ENCODE peak calls at places on chromosomes 13 and 19, in four cellular contexts. E is bronchial epithelial cell, Z is cardiac muscle cell, N is AG10803. X is an unnamed sample.

GRCh38 chr19:6088677-6089063 is 21.6 kb downstream of the RFX2 start:
- DNase-seq in N (no peak), E (peak), Z (no peak), X (no peak)

GRCh38 chr19:47674548-47674947 is 38.7 kb upstream of the EHD2 start:
- DNase-seq in Z (no peak), E (no peak), N (no peak), X (no peak)

GRCh38 chr13:32116210-32116609 is 84.6 kb downstream of the FRY start:
- DNase-seq in Z (no peak), E (no peak), N (no peak), X (peak)

GRCh38 chr19:7833225-7834156 is 3.5 kb downstream of the EVI5L start:
- DNase-seq in E (peak), Z (no peak), N (peak), X (peak)

GRCh38 chr19:51469162-51469561 is 9.2 kb upstream of the CEACAM18 start:
- DNase-seq in E (no peak), N (no peak), Z (no peak), X (no peak)

GRCh38 chr13:77857810-77858209 is 60.8 kb downstream of the EDNRB start:
- DNase-seq in N (no peak), Z (no peak), E (no peak), X (peak)

GRCh38 chr19:47302249-47302648 is 7.4 kb upstream of the C5AR1 start:
- DNase-seq in Z (no peak), N (no peak), E (no peak), X (no peak)

GRCh38 chr13:32587774-32588165 is 1.5 kb downstream of the PDS5B start:
- DNase-seq in Z (no peak), E (peak), N (peak), X (peak)

GRCh38 chr13:95099541-95099940 is 201.7 kb downstream of the ABCC4 start:
- DNase-seq in N (no peak), Z (no peak), E (peak), X (no peak)

GRCh38 chr13:47932953-47933687 is 68.0 kb downstream of the SUCLA2 start:
- DNase-seq in E (no peak), N (no peak), Z (no peak), X (no peak)

GRCh38 chr13:50222569-50223332 is 207.5 kb downstream of the KCNRG start:
- DNase-seq in N (peak), Z (no peak), E (peak), X (peak)

GRCh38 chr19:49691243-49692101 is 556 bp downstream of the CPT1C start:
- DNase-seq in E (peak), N (peak), Z (peak), X (peak)

GRCh38 chr13:112760440-112760839 is 70.6 kb downstream of the ATP11A start:
- DNase-seq in E (peak), N (no peak), Z (no peak), X (peak)

GRCh38 chr13:43030548-43030947 is 7.2 kb downstream of the DNAJC15 start:
- DNase-seq in E (no peak), N (no peak), Z (no peak), X (no peak)

GRCh38 chr13:75685239-75685697 is 49.1 kb downstream of the LMO7 start:
- DNase-seq in N (peak), Z (no peak), E (peak), X (peak)

GRCh38 chr13:47672982-47673670 is 327.9 kb downstream of the SUCLA2 start:
- DNase-seq in N (peak), Z (no peak), E (peak), X (peak)

GRCh38 chr13:67217914-67218313 is 12.2 kb downstream of the PCDH9 start:
- DNase-seq in Z (no peak), N (no peak), E (no peak), X (no peak)

GRCh38 chr19:48454150-48454730 is 1.1 kb upstream of the KCNJ14 start:
- DNase-seq in Z (no peak), E (no peak), N (no peak), X (no peak)

GRCh38 chr13:88979465-88980180 is 1308.5 kb downstream of the SLITRK5 start:
- DNase-seq in N (no peak), E (peak), Z (peak), X (no peak)

GRCh38 chr19:48006762-48007161 is 12.3 kb downstream of the ELSPBP1 start:
- DNase-seq in Z (no peak), E (no peak), N (no peak), X (no peak)

GRCh38 chr13:76043882-76044281 is 407.8 kb downstream of the LMO7 start:
- DNase-seq in N (no peak), Z (no peak), E (peak), X (no peak)

GRCh38 chr13:42388326-42388725 is 116.4 kb downstream of the AKAP11 start:
- DNase-seq in N (no peak), Z (no peak), E (no peak), X (no peak)

GRCh38 chr13:73997964-73998363 is 136.2 kb downstream of the KLF12 start:
- DNase-seq in N (no peak), E (no peak), Z (no peak), X (no peak)

GRCh38 chr19:44542671-44543070 is 13.2 kb upstream of the CEACAM20 start:
- DNase-seq in Z (no peak), E (no peak), N (no peak), X (no peak)

GRCh38 chr19:51375504-51376221 is 3.2 kb upstream of the NKG7 start:
- DNase-seq in N (no peak), Z (no peak), E (no peak), X (no peak)

GRCh38 chr19:3656073-3656746 is 29.6 kb upstream of the CACTIN start:
- DNase-seq in Z (no peak), N (peak), E (no peak), X (peak)

GRCh38 chr13:37403776-37404497 is 194.6 kb downstream of the POSTN start:
- DNase-seq in N (peak), Z (no peak), E (no peak), X (peak)

GRCh38 chr13:74287672-74288169 is 153.5 kb upstream of the KLF12 start:
- DNase-seq in N (peak), Z (peak), E (peak), X (peak)

DNA sequence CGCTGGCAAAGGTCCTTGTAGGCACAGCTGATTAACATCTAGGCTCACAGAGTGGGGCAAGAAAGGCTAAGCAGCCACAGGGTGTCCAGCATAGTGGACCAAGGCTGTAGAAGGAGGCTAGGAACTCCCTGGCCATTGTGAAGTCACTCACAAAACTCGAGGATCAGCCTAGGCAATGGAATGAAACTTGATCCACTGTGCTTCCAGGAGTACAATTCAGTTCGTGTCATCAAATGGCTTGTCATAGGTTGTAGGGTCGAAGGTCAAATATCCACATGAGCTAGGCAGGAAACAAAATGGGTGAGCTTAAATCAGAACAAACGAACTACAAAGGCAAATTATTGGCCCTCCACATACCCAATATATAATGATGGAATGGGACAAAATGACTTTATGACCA is 4.4 kb upstream of the FAM187B start:
- DNase-seq in Z (no peak), N (no peak), E (no peak), X (no peak)
- TF ChIP-seq CTCF in Z (no peak), N (no peak), E (no peak), X (no peak)

DNA sequence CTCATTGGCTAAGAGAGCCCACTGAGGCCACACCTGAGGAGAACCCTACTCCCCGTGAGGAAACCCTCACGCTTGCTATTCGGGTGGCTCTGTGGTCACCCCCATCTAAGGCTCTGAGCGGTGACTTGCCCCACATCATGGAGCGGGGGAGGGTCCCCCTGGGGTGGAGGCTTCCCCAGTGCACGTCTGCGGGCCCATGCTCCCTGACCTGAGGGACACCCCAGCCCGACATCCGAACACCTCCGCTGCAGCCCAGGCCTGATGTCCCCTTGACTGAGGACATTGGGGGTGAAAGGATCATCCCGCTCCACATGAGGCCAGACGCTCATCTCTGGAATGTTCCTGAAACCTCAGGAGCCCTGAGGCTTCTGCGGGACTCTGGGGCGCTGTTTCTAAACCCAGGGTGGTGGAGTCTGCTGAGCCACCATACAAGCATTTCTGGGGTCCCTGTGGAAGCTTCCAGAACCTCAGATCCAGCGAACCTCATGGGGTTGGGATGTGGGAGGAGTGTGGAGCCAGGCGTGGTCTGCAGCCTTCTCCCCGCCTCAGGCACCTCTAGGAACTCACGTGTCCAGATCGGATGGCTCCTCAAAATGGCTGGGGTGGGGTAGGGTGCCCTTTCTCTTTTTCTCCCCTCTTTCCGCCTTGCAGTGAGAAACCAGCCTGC is 19.9 kb downstream of the TMED1 start:
- DNase-seq in E (no peak), Z (no peak), N (peak), X (peak)
- H3K4me3 ChIP-seq in E (no peak), Z (no peak), N (peak), X (peak)

DNA sequence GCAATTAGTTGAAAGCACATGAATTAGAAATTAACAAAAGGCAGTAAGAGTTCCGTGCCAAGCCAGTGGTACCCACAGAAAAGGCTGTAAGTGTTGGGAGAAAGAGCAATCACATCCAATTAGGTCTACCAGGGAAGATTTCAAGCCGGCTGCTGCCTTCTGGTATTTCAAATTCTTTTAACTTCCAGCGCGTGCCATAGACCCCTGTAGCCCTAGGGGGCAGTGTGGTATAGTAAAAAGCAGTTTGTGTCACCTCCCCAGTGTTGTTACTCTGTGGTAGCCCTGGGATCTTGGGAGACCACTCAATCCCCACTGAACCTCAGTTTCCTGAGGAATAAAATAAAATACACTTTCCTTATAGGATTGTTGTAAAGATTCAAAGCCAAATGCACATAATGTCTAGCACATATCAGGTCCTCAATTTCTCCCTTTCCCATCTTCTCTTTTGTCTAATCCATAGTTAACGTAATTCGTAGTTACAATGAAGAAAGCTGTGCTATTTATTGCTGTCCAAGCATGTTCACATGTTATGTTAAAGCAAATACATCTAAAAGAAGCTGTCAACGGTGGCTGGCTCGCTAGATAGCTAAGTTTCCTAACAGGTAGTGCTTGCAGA is 230.2 kb downstream of the TDRD3 start:
- DNase-seq in E (peak), Z (peak), N (peak), X (peak)
- TF ChIP-seq CTCF in E (peak), Z (peak), N (peak), X (peak)

DNA sequence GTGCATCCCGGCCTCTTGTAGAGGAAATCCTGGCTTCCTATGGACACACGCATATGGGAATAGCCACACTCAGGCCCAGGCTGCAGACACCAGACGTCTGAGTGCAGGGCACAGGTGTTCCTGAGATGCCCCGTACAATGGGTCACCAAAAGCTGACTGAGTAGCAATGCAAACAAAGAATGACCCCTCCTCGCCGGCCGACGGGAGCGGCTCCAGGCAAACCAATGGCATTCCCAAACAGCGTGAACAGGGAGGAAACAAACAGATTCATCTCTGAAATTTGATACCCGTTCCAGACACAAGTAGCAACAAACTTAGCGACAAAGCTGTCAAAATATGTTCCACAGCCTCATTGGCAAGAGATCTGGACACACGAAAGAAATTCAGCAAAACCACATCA is 278.6 kb upstream of the TSHZ3 start:
- DNase-seq in N (no peak), E (no peak), Z (no peak), X (no peak)
- H3K4me3 ChIP-seq in N (no peak), E (no peak), Z (no peak), X (no peak)

GRCh38 chr13:51799261-51799660 is 4.7 kb downstream of the DHRS12 start:
- DNase-seq in N (no peak), E (no peak), Z (no peak), X (no peak)

GRCh38 chr13:51793570-51794273 is 10.2 kb downstream of the DHRS12 start:
- DNase-seq in N (peak), E (peak), Z (no peak), X (peak)

GRCh38 chr13:51794959-51795358 is 9.0 kb downstream of the DHRS12 start:
- DNase-seq in Z (no peak), N (no peak), E (no peak), X (no peak)

GRCh38 chr13:51797664-51798488 is 6.1 kb downstream of the DHRS12 start:
- DNase-seq in Z (peak), E (peak), N (peak), X (peak)

GRCh38 chr13:51795419-51795818 is 8.5 kb downstream of the DHRS12 start:
- DNase-seq in Z (no peak), N (no peak), E (no peak), X (no peak)
- TF ChIP-seq CTCF in Z (no peak), N (no peak), E (no peak), X (no peak)

DNA sequence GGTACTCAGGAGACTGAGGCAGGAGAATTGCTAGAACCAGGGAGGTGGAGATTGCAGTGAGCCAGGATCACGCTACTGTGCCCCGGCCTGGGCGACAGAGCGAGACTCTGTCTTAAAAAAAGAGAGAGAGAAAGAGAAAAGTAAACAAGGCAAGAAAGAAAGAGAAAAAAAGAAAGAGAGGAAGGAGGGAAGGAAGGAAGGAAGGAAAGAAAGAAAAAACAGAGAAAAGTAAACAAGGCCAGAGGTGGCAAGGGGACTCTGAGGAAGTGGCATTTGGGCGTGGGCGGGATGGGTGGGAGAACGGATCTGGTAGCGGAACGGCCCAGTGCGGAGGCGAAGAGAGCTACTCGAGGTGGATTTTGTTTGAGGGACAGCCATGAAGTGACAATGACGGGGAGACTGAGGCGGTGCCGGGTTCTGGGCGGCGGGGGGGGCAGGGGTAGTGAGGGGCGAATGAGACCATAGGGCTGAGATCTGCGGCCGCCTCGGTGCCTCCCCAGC is 7.4 kb upstream of the ARRDC2 start:
- DNase-seq in N (no peak), Z (no peak), E (no peak), X (no peak)
- H3K4me3 ChIP-seq in N (peak), Z (peak), E (peak), X (peak)

GRCh38 chr13:29260684-29261083 is 334.8 kb downstream of the SLC7A1 start:
- DNase-seq in N (no peak), E (no peak), Z (peak), X (peak)
- TF ChIP-seq CTCF in N (no peak), E (no peak), Z (no peak), X (peak)

DNA sequence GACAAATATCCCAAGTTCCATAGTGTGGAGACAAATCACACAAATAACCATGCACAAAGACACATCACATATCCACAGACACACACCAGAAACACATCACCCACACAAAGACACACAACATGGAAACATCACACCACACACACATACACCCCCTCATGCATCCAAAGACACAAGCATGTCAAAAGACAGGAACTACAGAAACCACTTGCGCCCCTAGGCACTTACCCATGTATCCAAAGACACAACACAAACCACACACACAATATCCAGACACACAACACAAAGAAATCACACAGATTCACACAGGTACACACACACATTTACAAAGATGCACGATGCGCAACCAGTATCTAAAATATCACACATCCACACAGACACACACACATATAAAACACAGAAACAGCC is 901 bp downstream of the DPF1 start:
- DNase-seq in N (no peak), E (no peak), Z (no peak), X (no peak)
- H3K4me3 ChIP-seq in N (no peak), E (no peak), Z (no peak), X (no peak)